ENCODE peak calls at places on chromosomes 7 and 10, in six cellular contexts. One of them, this sample, is unnamed.

GRCh38 chr10:121216721-121217181 is 365.6 kb downstream of the WDR11 start:
- DNase-seq in IMR-90: no peak
- DNase-seq in neuronal stem cell: no peak
- DNase-seq in H1: no peak
- DNase-seq in mesenchymal stem cell: no peak
- DNase-seq in H9: no peak
- DNase-seq in this sample: no peak

GRCh38 chr10:132735341-132735775 is 50.6 kb downstream of the NKX6-2 start:
- DNase-seq in mesenchymal stem cell: no peak
- DNase-seq in IMR-90: no peak
- DNase-seq in H1: no peak
- DNase-seq in neuronal stem cell: no peak
- DNase-seq in H9: no peak
- DNase-seq in this sample: no peak

GRCh38 chr7:70598976-70599375 is 533.0 kb upstream of the GALNT17 start:
- DNase-seq in H9: no peak
- DNase-seq in mesenchymal stem cell: no peak
- DNase-seq in neuronal stem cell: no peak
- DNase-seq in H1: no peak
- DNase-seq in IMR-90: no peak
- DNase-seq in this sample: no peak

GRCh38 chr10:93757766-93758509 is at the start of gene LGI1:
- DNase-seq in IMR-90: peak; percentile 16
- DNase-seq in H1: no peak
- DNase-seq in neuronal stem cell: no peak
- DNase-seq in mesenchymal stem cell: peak; percentile 65
- DNase-seq in H9: no peak
- DNase-seq in this sample: no peak

GRCh38 chr10:94219829-94220228 is 142.9 kb downstream of the NOC3L start:
- DNase-seq in H9: no peak
- DNase-seq in IMR-90: peak; percentile 69
- DNase-seq in H1: no peak
- DNase-seq in mesenchymal stem cell: no peak
- DNase-seq in neuronal stem cell: no peak
- DNase-seq in this sample: no peak

GRCh38 chr7:114488696-114489095 is 74.1 kb downstream of the FOXP2 start:
- DNase-seq in mesenchymal stem cell: no peak
- DNase-seq in IMR-90: no peak
- DNase-seq in H1: no peak
- DNase-seq in H9: no peak
- DNase-seq in neuronal stem cell: no peak
- DNase-seq in this sample: no peak

GRCh38 chr7:85614684-85615083 is 427.8 kb upstream of the SEMA3D start:
- DNase-seq in mesenchymal stem cell: no peak
- DNase-seq in neuronal stem cell: no peak
- DNase-seq in H9: no peak
- DNase-seq in H1: no peak
- DNase-seq in IMR-90: no peak
- DNase-seq in this sample: no peak

GRCh38 chr10:85139124-85139523 is 810.7 kb downstream of the CCSER2 start:
- DNase-seq in mesenchymal stem cell: no peak
- DNase-seq in IMR-90: no peak
- DNase-seq in H1: no peak
- DNase-seq in neuronal stem cell: no peak
- DNase-seq in H9: no peak
- DNase-seq in this sample: no peak

GRCh38 chr10:100759331-100759730 is 13.9 kb downstream of the PAX2 start:
- DNase-seq in neuronal stem cell: no peak
- DNase-seq in mesenchymal stem cell: no peak
- DNase-seq in IMR-90: no peak
- DNase-seq in H1: no peak
- DNase-seq in H9: peak; percentile 54
- DNase-seq in this sample: no peak

GRCh38 chr7:101112233-101112632 is 14.7 kb upstream of the SERPINE1 start:
- DNase-seq in H9: no peak
- DNase-seq in H1: no peak
- DNase-seq in neuronal stem cell: no peak
- DNase-seq in IMR-90: no peak
- DNase-seq in mesenchymal stem cell: peak; percentile 95
- DNase-seq in this sample: peak; percentile 0

GRCh38 chr7:68246189-68246633 is 1249.6 kb downstream of the TYW1 start:
- DNase-seq in mesenchymal stem cell: no peak
- DNase-seq in neuronal stem cell: peak; percentile 0
- DNase-seq in H9: peak; percentile 94
- DNase-seq in H1: peak; percentile 87
- DNase-seq in IMR-90: no peak
- DNase-seq in this sample: no peak

GRCh38 chr7:158273138-158273651 is 314.4 kb downstream of the PTPRN2 start:
- DNase-seq in IMR-90: no peak
- DNase-seq in H9: peak; percentile 17
- DNase-seq in mesenchymal stem cell: no peak
- DNase-seq in neuronal stem cell: no peak
- DNase-seq in H1: no peak
- DNase-seq in this sample: no peak

GRCh38 chr10:1402821-1403507 is 334.4 kb downstream of the ADARB2 start:
- DNase-seq in neuronal stem cell: no peak
- DNase-seq in H1: no peak
- DNase-seq in mesenchymal stem cell: no peak
- DNase-seq in H9: no peak
- DNase-seq in IMR-90: no peak
- DNase-seq in this sample: no peak

DNA sequence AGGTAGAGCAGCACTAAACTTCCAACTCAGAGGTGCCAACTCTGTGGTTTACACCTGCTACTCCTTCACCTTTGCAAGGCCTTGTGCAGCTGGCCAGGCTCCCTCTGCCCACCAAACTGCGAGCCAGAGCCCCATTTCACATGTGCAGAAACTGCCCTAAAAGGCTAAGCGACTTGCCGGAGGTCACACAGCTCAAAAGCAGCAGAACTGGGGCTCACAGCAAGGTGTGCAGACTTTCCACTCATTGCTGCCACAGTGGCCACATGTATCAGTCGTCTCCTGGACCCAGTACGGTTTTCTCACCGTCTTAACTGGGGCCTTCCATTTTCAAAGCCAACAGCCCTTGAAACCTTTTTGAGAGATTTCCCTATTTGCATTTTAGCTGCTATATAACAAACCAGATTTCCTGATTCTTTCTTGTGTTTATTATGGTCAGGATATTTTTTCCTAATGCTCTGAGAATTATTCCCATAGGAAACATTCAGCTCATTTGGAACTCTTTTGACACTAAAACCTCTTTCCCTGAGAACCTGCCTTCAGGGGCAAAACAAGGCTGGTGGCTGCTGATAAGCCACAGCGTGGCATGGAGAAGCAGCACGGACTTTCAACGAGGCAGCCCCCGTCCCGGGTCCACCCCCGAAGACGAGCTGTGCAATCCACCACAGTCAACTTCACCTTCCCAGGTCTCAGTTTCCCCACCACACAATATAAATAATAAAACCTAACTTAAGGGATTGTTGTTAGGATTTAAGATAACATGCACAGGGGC is 29.9 kb downstream of the SORBS1 start:
- DNase-seq in neuronal stem cell: no peak
- DNase-seq in mesenchymal stem cell: no peak
- DNase-seq in H1: no peak
- DNase-seq in IMR-90: no peak
- DNase-seq in H9: no peak
- DNase-seq in this sample: no peak
- H2BK5ac ChIP-seq in neuronal stem cell: peak overlapping the region; percentile 14
- H2BK5ac ChIP-seq in mesenchymal stem cell: no peak overlapping the region
- H2BK5ac ChIP-seq in H1: no peak overlapping the region
- H2BK5ac ChIP-seq in IMR-90: no peak overlapping the region
- H2BK5ac ChIP-seq in H9: no peak overlapping the region
- H2BK5ac ChIP-seq in this sample: no peak overlapping the region

GRCh38 chr10:52780391-52781155 is 8.0 kb upstream of the MBL2 start:
- DNase-seq in H1: no peak
- DNase-seq in neuronal stem cell: no peak
- DNase-seq in H9: no peak
- DNase-seq in IMR-90: no peak
- DNase-seq in mesenchymal stem cell: no peak
- DNase-seq in this sample: no peak

GRCh38 chr10:52779541-52780390 is 7.2 kb upstream of the MBL2 start:
- DNase-seq in mesenchymal stem cell: peak; percentile 68
- DNase-seq in H9: peak; percentile 86
- DNase-seq in IMR-90: peak; percentile 53
- DNase-seq in neuronal stem cell: peak; percentile 57
- DNase-seq in H1: peak; percentile 73
- DNase-seq in this sample: peak; percentile 87

GRCh38 chr10:52777414-52777813 is 4.8 kb upstream of the MBL2 start:
- DNase-seq in neuronal stem cell: no peak
- DNase-seq in H9: no peak
- DNase-seq in mesenchymal stem cell: no peak
- DNase-seq in IMR-90: no peak
- DNase-seq in H1: no peak
- DNase-seq in this sample: no peak

GRCh38 chr10:52776471-52776903 is 3.9 kb upstream of the MBL2 start:
- DNase-seq in IMR-90: no peak
- DNase-seq in neuronal stem cell: no peak
- DNase-seq in H1: no peak
- DNase-seq in mesenchymal stem cell: no peak
- DNase-seq in H9: no peak
- DNase-seq in this sample: no peak

DNA sequence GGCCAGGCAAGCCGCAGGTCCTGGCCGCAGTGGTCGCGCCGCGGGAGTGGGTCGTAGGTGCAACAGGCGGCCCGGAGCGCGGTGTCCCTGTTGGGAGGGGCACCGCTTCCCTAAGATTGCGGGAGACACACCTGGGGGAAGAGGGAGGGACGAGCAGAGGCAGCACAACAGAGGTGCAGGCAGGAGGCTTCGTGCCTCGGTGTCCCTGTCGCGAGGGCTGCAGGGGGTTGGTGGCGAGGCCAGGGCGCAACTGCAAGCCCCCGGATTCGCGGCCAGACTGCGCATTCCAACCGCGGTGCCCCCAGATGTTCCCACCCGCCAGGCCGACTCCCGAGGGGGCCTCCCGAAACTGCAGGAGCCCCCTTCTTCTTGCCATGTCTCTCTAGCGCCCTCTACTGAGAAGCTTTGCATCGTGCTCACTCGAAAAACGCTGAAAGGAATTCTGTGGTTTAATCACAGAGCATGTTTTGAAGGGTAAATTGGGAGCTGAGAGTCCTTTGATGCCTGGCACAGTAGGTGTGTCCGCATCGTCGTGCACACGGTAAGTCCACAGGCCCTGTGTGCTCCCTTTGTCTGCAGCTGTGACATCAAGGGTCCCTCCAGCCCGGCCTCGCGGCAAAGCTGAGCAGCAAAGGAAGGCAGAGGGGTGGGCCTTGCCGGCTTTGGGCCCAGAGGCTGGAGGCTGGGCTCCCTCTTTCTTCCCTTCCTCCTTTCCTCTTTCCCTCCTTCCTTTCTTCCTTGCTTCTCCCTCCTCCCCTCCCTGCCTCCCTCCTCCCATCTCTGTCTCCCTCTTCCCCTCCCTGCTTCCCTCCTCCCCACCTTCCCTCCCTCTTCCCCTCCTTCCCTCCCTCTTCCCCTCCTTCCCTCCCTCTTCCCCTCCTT is 6.2 kb upstream of the MBL2 start:
- DNase-seq in neuronal stem cell: no peak
- DNase-seq in IMR-90: peak; percentile 18
- DNase-seq in H1: peak; percentile 21
- DNase-seq in mesenchymal stem cell: no peak
- DNase-seq in H9: peak; percentile 67
- DNase-seq in this sample: peak; percentile 27
- H2AFZ ChIP-seq in neuronal stem cell: no peak overlapping the region
- H2AFZ ChIP-seq in IMR-90: peak overlapping the region; percentile 75
- H2AFZ ChIP-seq in H1: peak overlapping the region; percentile 66
- H2AFZ ChIP-seq in mesenchymal stem cell: no peak overlapping the region
- H2AFZ ChIP-seq in H9: no peak overlapping the region
- H2AFZ ChIP-seq in this sample: no peak overlapping the region

GRCh38 chr7:48101880-48102448 is 12.9 kb downstream of the UPP1 start:
- DNase-seq in neuronal stem cell: no peak
- DNase-seq in IMR-90: no peak
- DNase-seq in H9: no peak
- DNase-seq in mesenchymal stem cell: no peak
- DNase-seq in H1: no peak
- DNase-seq in this sample: no peak

GRCh38 chr7:48098846-48099245 is 9.8 kb downstream of the UPP1 start:
- DNase-seq in IMR-90: no peak
- DNase-seq in neuronal stem cell: no peak
- DNase-seq in H1: no peak
- DNase-seq in mesenchymal stem cell: peak; percentile 54
- DNase-seq in H9: no peak
- DNase-seq in this sample: peak; percentile 74

GRCh38 chr7:48097511-48098231 is 8.6 kb downstream of the UPP1 start:
- DNase-seq in neuronal stem cell: no peak
- DNase-seq in mesenchymal stem cell: no peak
- DNase-seq in H1: no peak
- DNase-seq in H9: no peak
- DNase-seq in IMR-90: no peak
- DNase-seq in this sample: no peak

GRCh38 chr7:48101352-48101751 is 12.3 kb downstream of the UPP1 start:
- DNase-seq in H9: no peak
- DNase-seq in IMR-90: no peak
- DNase-seq in neuronal stem cell: no peak
- DNase-seq in mesenchymal stem cell: no peak
- DNase-seq in H1: no peak
- DNase-seq in this sample: no peak

GRCh38 chr7:48099781-48100180 is 10.7 kb downstream of the UPP1 start:
- DNase-seq in H1: no peak
- DNase-seq in H9: no peak
- DNase-seq in neuronal stem cell: no peak
- DNase-seq in IMR-90: no peak
- DNase-seq in mesenchymal stem cell: no peak
- DNase-seq in this sample: peak; percentile 78
- H2BK5ac ChIP-seq in H1: no peak overlapping the region
- H2BK5ac ChIP-seq in H9: no peak overlapping the region
- H2BK5ac ChIP-seq in neuronal stem cell: no peak overlapping the region
- H2BK5ac ChIP-seq in IMR-90: no peak overlapping the region
- H2BK5ac ChIP-seq in mesenchymal stem cell: no peak overlapping the region
- H2BK5ac ChIP-seq in this sample: no peak overlapping the region

DNA sequence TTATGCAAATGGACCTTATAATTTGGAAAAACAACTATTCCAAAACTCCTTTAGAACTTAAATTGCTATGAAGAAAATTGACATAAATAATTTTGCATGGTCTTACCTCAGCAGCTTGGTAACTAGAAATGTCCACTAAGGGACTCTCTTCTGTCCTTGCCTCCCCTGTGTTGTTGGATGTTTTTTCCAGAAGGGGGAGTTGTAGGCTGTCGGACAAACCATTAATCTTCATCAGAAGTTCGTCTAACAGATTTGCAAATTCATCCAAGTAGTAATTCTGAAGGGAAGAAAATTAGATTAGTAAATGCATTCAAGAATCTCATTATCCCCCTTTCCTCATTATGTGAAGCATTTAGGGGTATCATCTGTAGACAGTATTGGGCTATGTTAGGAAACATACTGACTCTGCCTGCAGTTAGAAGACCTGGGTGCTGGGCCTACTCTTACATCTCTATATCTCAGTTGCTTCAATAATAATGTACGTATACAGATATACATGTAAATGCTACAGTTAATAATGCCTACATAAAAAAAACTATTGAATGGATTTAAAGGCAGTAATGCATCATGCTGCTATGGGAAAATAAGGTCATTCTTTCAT is 155.6 kb downstream of the PKD1L1 start:
- DNase-seq in H1: no peak
- DNase-seq in IMR-90: no peak
- DNase-seq in neuronal stem cell: no peak
- DNase-seq in H9: no peak
- DNase-seq in mesenchymal stem cell: no peak
- DNase-seq in this sample: peak; percentile 54
- H2AFZ ChIP-seq in H1: no peak overlapping the region
- H2AFZ ChIP-seq in IMR-90: no peak overlapping the region
- H2AFZ ChIP-seq in neuronal stem cell: no peak overlapping the region
- H2AFZ ChIP-seq in H9: no peak overlapping the region
- H2AFZ ChIP-seq in mesenchymal stem cell: no peak overlapping the region
- H2AFZ ChIP-seq in this sample: no peak overlapping the region

GRCh38 chr10:77405771-77406241 is 231.8 kb downstream of the KCNMA1 start:
- DNase-seq in IMR-90: peak; percentile 80
- DNase-seq in mesenchymal stem cell: peak; percentile 78
- DNase-seq in H9: peak; percentile 93
- DNase-seq in H1: peak; percentile 59
- DNase-seq in neuronal stem cell: peak; percentile 69
- DNase-seq in this sample: peak; percentile 62
- H2BK5ac ChIP-seq in IMR-90: peak overlapping the region; percentile 50
- H2BK5ac ChIP-seq in mesenchymal stem cell: no peak overlapping the region
- H2BK5ac ChIP-seq in H9: no peak overlapping the region
- H2BK5ac ChIP-seq in H1: peak overlapping the region; percentile 45
- H2BK5ac ChIP-seq in neuronal stem cell: peak overlapping the region; percentile 40
- H2BK5ac ChIP-seq in this sample: peak overlapping the region; percentile 18

This sample was measured in trophoblast cell.